ENCODE peak calls at places on chromosomes 13 and 19, in seven cellular contexts. W, M, X, P, H, G and R are unnamed samples.

GRCh38 chr19:5314012-5314906 is 26.4 kb downstream of the PTPRS start:
- DNase-seq in X (no peak), G (no peak), P (peak), M (no peak), W (no peak), H (no peak), R (peak)

GRCh38 chr13:105007166-105007808 is 1528.2 kb downstream of the EFNB2 start:
- DNase-seq in P (no peak), X (no peak), H (no peak), G (no peak), W (no peak), M (no peak), R (no peak)

GRCh38 chr13:30616927-30617314 is 799 bp upstream of the USPL1 start:
- DNase-seq in P (peak), X (peak), H (peak), G (peak), M (peak), W (peak), R (peak)

GRCh38 chr13:109256866-109257760 is 529.3 kb downstream of the IRS2 start:
- DNase-seq in H (no peak), X (peak), P (peak), W (peak), G (peak), M (no peak), R (peak)

GRCh38 chr13:40982772-40983171 is 36.3 kb downstream of the ELF1 start:
- DNase-seq in M (no peak), W (peak), P (peak), G (no peak), X (no peak), H (no peak), R (peak)

GRCh38 chr13:24269803-24270202 is 39.6 kb upstream of the C1QTNF9 start:
- DNase-seq in X (no peak), H (no peak), P (peak), W (no peak), G (no peak), M (no peak), R (peak)

GRCh38 chr19:2494447-2495129 is 18.7 kb downstream of the GADD45B start:
- DNase-seq in H (peak), G (no peak), P (peak), W (peak), M (no peak), X (peak), R (peak)

GRCh38 chr19:6247007-6247288 is 32.8 kb downstream of the MLLT1 start:
- DNase-seq in P (no peak), G (no peak), H (no peak), W (no peak), M (no peak), X (no peak), R (no peak)

GRCh38 chr19:44903602-44904425 is 1.8 kb upstream of the APOE start:
- DNase-seq in H (peak), G (no peak), P (peak), M (peak), W (peak), X (peak), R (peak)

GRCh38 chr19:39998511-39998910 is 1.7 kb downstream of the ZNF546 start:
- DNase-seq in P (peak), W (no peak), M (no peak), X (peak), G (no peak), H (no peak), R (no peak)

GRCh38 chr13:30340367-30341184 is 33.2 kb upstream of the KATNAL1 start:
- DNase-seq in M (no peak), W (peak), P (peak), G (peak), X (peak), H (peak), R (peak)

GRCh38 chr19:10404888-10405808 is 1.8 kb upstream of the CDC37 start:
- DNase-seq in G (no peak), H (no peak), X (no peak), W (no peak), P (no peak), M (no peak), R (peak)

GRCh38 chr13:108957369-108958012 is 328.1 kb downstream of the MYO16 start:
- DNase-seq in P (peak), H (no peak), W (no peak), M (no peak), X (peak), G (peak), R (peak)

GRCh38 chr13:28859069-28859468 is 38.9 kb downstream of the MTUS2 start:
- DNase-seq in P (no peak), X (no peak), G (no peak), H (no peak), M (no peak), W (no peak), R (no peak)

GRCh38 chr19:45424191-45425058 is 708 bp upstream of the ERCC1 start:
- DNase-seq in M (peak), W (peak), X (peak), G (peak), P (peak), H (peak), R (peak)

GRCh38 chr13:113122571-113123225 is at the start of gene F10:
- DNase-seq in G (peak), X (no peak), P (peak), H (peak), W (no peak), M (peak), R (peak)

GRCh38 chr19:29590278-29590677 is 15.8 kb upstream of the POP4 start:
- DNase-seq in W (no peak), H (no peak), X (no peak), M (no peak), G (no peak), P (no peak), R (no peak)

GRCh38 chr13:113883921-113884804 is 20.3 kb upstream of the GAS6 start:
- DNase-seq in G (no peak), M (no peak), P (no peak), H (no peak), X (no peak), W (no peak), R (no peak)

GRCh38 chr19:3538258-3538929 is 580 bp upstream of the TEKTIP1 start:
- DNase-seq in M (no peak), W (no peak), X (no peak), P (no peak), H (no peak), G (no peak), R (no peak)

GRCh38 chr13:103371271-103371670 is 305.1 kb upstream of the SLC10A2 start:
- DNase-seq in W (no peak), G (no peak), X (peak), H (no peak), M (no peak), P (peak), R (peak)

GRCh38 chr19:34213283-34213682 is 41.0 kb downstream of the LSM14A start:
- DNase-seq in G (no peak), M (no peak), P (no peak), W (no peak), X (no peak), H (no peak), R (no peak)

GRCh38 chr13:40439928-40440327 is 226.5 kb downstream of the FOXO1 start:
- DNase-seq in W (no peak), M (no peak), X (no peak), G (no peak), H (peak), P (no peak), R (no peak)

GRCh38 chr19:35436477-35437141 is 11.4 kb upstream of the FFAR2 start:
- DNase-seq in P (peak), H (peak), G (no peak), X (peak), M (no peak), W (peak), R (peak)

GRCh38 chr13:114167445-114167844 is 11.6 kb upstream of the CFAP97D2 start:
- DNase-seq in M (no peak), H (no peak), P (no peak), X (peak), G (no peak), W (no peak), R (no peak)

GRCh38 chr13:39167018-39167417 is 128.8 kb downstream of the NHLRC3 start:
- DNase-seq in H (no peak), X (no peak), W (no peak), G (no peak), M (no peak), P (no peak), R (no peak)

GRCh38 chr13:51919531-51919930 is 57.8 kb downstream of the CCDC70 start:
- DNase-seq in W (no peak), P (no peak), H (no peak), M (no peak), G (no peak), X (peak), R (no peak)

GRCh38 chr13:38687246-38688229 is 661 bp downstream of the FREM2 start:
- DNase-seq in X (no peak), W (peak), M (no peak), P (peak), G (no peak), H (peak), R (peak)

GRCh38 chr19:1850809-1851544 is 2.7 kb upstream of the REXO1 start:
- DNase-seq in X (peak), P (no peak), H (no peak), M (peak), G (no peak), W (no peak), R (no peak)

GRCh38 chr13:74866151-74866550 is 615.8 kb downstream of the TBC1D4 start:
- DNase-seq in H (no peak), X (no peak), P (no peak), M (no peak), G (no peak), W (no peak), R (no peak)

GRCh38 chr19:5148794-5149190 is 179.9 kb downstream of the KDM4B start:
- DNase-seq in X (no peak), G (no peak), W (no peak), M (no peak), H (no peak), P (no peak), R (no peak)

GRCh38 chr19:17855333-17856152 is 4.2 kb upstream of the RPL18A start:
- DNase-seq in P (peak), H (peak), G (no peak), W (peak), M (peak), X (peak), R (peak)

GRCh38 chr13:61685683-61686013 is 270.0 kb upstream of the PCDH20 start:
- DNase-seq in M (peak), P (no peak), H (no peak), W (no peak), X (no peak), G (no peak), R (no peak)

GRCh38 chr19:49666120-49666444 is 349 bp downstream of the BCL2L12 start:
- DNase-seq in H (no peak), W (no peak), P (peak), X (no peak), G (no peak), M (no peak), R (no peak)

GRCh38 chr13:36447501-36447900 is 15.2 kb downstream of the CCNA1 start:
- DNase-seq in H (no peak), W (no peak), G (no peak), P (peak), M (no peak), X (no peak), R (peak)

DNA sequence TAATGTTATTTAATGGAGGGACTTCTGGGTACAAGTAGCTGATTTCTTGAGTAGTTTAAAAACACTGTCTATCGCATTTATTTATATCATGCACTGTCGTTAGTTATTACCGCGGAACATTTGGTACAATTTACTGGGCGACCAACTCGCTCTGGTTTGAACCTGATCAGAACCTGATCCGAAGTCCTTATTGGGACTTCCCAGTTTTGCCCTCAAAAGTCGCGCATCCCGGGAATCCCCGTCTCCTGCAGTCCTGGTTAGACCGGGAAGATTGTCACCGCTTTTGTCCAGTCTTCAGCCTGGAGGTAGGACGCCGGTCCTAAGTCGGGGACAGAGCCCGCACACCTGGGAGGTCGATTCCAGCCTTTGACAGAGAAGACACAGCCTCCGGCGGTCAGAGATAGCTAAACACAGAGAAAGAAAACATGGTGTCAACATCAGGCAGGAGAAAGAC is 694 bp downstream of the CLN5 start:
- DNase-seq in H (no peak), X (peak), W (peak), P (peak), M (peak), G (no peak), R (peak)
- TF ChIP-seq CTCF in H (no peak), X (no peak), W (no peak), P (no peak), M (no peak), G (no peak), R (no peak)

GRCh38 chr13:110617326-110618072 is 2.2 kb downstream of the NAXD start:
- DNase-seq in G (no peak), M (no peak), P (peak), W (peak), X (no peak), H (no peak), R (peak)
- H3K4me3 ChIP-seq in G (no peak), M (peak), P (peak), W (no peak), X (peak), H (peak), R (peak)

DNA sequence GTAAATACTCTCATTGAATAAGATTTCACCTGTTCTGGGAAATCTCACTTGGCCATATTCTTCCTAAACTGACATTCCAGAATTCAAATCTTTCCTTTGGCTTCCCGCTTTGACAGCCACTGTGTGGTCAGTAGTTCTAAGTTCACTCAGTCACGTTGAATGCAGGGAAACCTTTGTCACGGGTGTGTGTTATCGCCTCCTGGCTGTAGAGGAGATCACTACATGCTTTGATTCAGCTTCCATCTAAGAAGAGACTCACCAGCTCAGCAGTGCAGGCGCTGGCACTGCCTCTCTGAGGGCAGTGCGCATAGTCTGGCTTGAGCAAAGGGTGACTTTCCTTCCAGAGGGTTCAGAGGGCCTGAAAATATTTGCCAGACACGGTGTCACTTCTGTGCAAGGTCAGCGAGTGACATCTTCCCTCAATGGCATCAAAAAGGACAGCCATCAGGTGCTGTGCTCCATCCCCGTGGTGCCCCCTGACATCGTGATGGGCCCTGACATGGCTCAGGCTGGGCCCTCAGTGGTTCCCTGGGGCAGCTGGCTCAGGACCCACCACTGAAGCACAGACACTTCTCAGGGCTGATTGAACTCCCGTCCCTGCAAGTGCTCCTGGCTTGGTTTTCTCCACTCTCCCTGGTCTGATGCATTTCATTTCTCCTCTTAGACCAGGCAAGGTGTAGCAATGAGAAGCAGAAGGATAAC is 635.4 kb upstream of the ARGLU1 start:
- DNase-seq in M (peak), X (peak), H (no peak), P (peak), G (no peak), W (no peak), R (peak)
- TF ChIP-seq CTCF in M (peak), X (peak), H (peak), P (peak), G (peak), W (no peak), R (peak)

DNA sequence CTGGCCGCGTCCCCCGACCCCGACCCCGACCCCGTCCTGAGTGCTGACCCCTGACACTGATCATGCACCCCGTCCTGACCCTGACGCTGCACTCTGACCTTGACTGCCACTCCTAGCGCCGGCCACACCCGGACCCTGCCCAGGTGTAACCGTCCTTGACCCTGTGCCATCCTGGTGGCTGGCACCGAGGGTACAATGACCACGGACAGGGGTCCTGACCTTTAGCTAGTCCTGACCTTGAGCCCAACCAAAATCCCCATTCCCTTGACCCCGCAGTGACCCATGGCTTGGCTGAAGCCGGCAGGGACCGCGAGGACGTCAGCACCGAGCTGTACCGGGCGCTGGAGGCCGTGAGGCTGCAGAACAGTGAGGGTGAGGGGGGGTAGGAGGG is 25.9 kb downstream of the CLEC4M start:
- DNase-seq in H (no peak), X (no peak), P (no peak), M (no peak), G (no peak), W (no peak), R (no peak)
- H3K4me3 ChIP-seq in H (peak), X (no peak), P (no peak), M (no peak), G (no peak), W (no peak), R (no peak)

DNA sequence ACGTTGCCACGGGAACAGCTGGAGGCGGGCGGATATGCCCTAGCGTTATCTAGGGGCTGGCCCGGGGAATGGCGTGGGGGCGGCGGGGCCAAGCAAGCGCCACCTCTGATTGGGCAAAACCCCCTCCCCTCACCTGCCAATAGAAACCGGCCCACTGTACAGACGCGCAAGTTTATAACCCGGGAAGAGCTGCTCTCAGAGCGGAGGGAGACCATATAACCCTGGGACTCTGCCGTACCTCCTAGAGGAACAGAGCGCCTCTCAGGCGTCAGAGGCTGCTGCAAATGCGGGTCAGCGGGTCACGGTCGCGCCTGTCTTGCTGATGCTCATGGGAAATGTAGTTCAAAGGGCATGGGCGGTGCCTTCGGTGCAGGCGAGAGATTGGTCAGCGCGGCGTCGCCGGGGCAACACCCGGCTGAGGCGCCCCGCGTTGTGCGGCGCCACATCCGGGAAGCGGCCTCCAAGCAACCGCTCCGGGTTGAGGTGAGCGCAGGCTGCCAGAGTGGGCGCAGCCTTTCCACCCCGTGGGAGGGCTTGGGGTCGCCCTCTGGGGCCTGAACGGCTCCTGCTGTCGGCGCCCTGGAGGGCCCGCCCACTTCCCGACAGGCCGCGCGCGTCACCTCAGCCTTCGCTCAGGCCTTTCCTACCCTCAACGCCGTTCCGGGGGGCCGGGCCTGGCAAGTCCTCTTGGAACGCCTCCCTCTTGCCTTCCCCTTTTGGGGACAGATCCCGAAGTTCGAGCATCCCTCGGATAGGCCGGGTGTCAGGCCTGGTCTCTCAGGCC is at the start of gene ZNF446:
- DNase-seq in H (peak), P (peak), X (peak), W (peak), G (peak), M (peak), R (peak)
- TF ChIP-seq CTCF in H (no peak), P (no peak), X (no peak), W (no peak), G (no peak), M (no peak), R (no peak)

GRCh38 chr19:38210458-38210987 is 13.5 kb downstream of the DPF1 start:
- DNase-seq in M (peak), X (no peak), H (peak), P (peak), G (no peak), W (no peak), R (peak)
- H3K4me3 ChIP-seq in M (no peak), X (no peak), H (peak), P (no peak), G (no peak), W (no peak), R (no peak)

GRCh38 chr13:107678075-107678689 is 537.2 kb downstream of the LIG4 start:
- DNase-seq in H (no peak), X (peak), P (peak), W (no peak), G (no peak), M (no peak), R (peak)
- TF ChIP-seq CTCF in H (no peak), X (peak), P (peak), W (no peak), G (peak), M (peak), R (peak)